ENCODE peak calls at places on chromosomes 4 and X, in nine cellular contexts. O is GM04504; M is stimulated activated naive CD4-positive, alpha-beta T cell; G is NCI-H460; L is stimulated activated naive B cell treated with anti-CD40 and anti-IgM and Interleukin-4, amounts not matched to agents 10 μg/mL and 1 μg/mL and 100 μg/mL, for 72 hours; E is ovary; J is dorsolateral prefrontal cortex; U is mucosa of gallbladder; D is aorta. H is an unnamed sample.

GRCh38 chr4:133802741-133803140 is 398.8 kb downstream of the PABPC4L start:
- DNase-seq in M (no peak), D (no peak), E (no peak), L (no peak), G (no peak), J (no peak), O (no peak), U (no peak), H (no peak)

GRCh38 chr4:99946346-99947189 is at the start of gene DNAJB14:
- DNase-seq in J (peak; percentile 45), U (peak; percentile 69), M (peak; percentile 67), E (peak; percentile 77), D (peak; percentile 87), O (peak; percentile 52), L (peak; percentile 72), G (peak; percentile 54), H (peak; percentile 80)

GRCh38 chr4:122576261-122577188 is 44.3 kb downstream of the IL21 start:
- DNase-seq in L (no peak), O (no peak), G (peak; percentile 55), D (no peak), U (no peak), M (peak; percentile 50), E (no peak), J (no peak), H (peak; percentile 42)

GRCh38 chr4:16590792-16591191 is 307.7 kb downstream of the LDB2 start:
- DNase-seq in O (no peak), G (no peak), D (no peak), J (no peak), M (no peak), U (no peak), E (no peak), L (no peak), H (no peak)

GRCh38 chr4:123848615-123849014 is 452.0 kb downstream of the SPRY1 start:
- DNase-seq in G (no peak), U (no peak), D (no peak), M (no peak), E (no peak), L (no peak), O (no peak), J (no peak), H (no peak)

GRCh38 chr4:173420324-173420752 is 21.4 kb upstream of the SCRG1 start:
- DNase-seq in G (peak; percentile 9), U (no peak), D (no peak), J (no peak), L (no peak), E (no peak), O (no peak), M (peak; percentile 1), H (no peak)

GRCh38 chr4:10346023-10346422 is 111.2 kb downstream of the ZNF518B start:
- DNase-seq in E (no peak), G (no peak), O (peak; percentile 26), M (no peak), D (no peak), J (no peak), U (no peak), L (no peak), H (no peak)

GRCh38 chr4:91734682-91735081 is 569.1 kb upstream of the GRID2 start:
- DNase-seq in L (no peak), U (no peak), J (no peak), D (no peak), O (no peak), E (no peak), G (no peak), M (no peak), H (no peak)

GRCh38 chrX:42085836-42086235 is 162.5 kb upstream of the CASK start:
- DNase-seq in E (no peak), J (no peak), M (no peak), D (no peak), G (no peak), U (peak; percentile 11), O (no peak), L (no peak), H (peak; percentile 53)

GRCh38 chr4:172802041-172802440 is 366.6 kb upstream of the GALNT7 start:
- DNase-seq in L (no peak), E (no peak), O (no peak), D (no peak), J (no peak), M (no peak), G (no peak), U (no peak), H (no peak)

GRCh38 chrX:54819201-54819600 is 11.7 kb downstream of the MAGED2 start:
- DNase-seq in J (no peak), M (no peak), E (no peak), U (no peak), L (no peak), G (no peak), D (no peak), O (no peak), H (no peak)

GRCh38 chrX:42195506-42195905 is 272.2 kb upstream of the CASK start:
- DNase-seq in L (no peak), O (no peak), J (no peak), D (no peak), U (no peak), G (no peak), M (no peak), E (no peak), H (no peak)

GRCh38 chr4:89158884-89159503 is 47.7 kb downstream of the TIGD2 start:
- DNase-seq in E (no peak), L (no peak), G (peak; percentile 66), O (no peak), M (no peak), U (no peak), D (no peak), J (no peak), H (peak; percentile 20)

GRCh38 chr4:173272987-173273386 is 61.2 kb downstream of the HMGB2 start:
- DNase-seq in O (no peak), L (no peak), M (no peak), D (no peak), G (no peak), E (no peak), J (no peak), U (no peak), H (no peak)

GRCh38 chr4:111650146-111650545 is 495.1 kb upstream of the FAM241A start:
- DNase-seq in L (no peak), M (no peak), J (no peak), D (no peak), U (no peak), E (no peak), G (no peak), O (no peak), H (no peak)

GRCh38 chr4:133095591-133095990 is 53.5 kb upstream of the PCDH10 start:
- DNase-seq in U (no peak), D (no peak), J (no peak), O (peak; percentile 8), E (no peak), L (no peak), G (no peak), M (no peak), H (no peak)

GRCh38 chrX:14802943-14803710 is 69.7 kb downstream of the FANCB start:
- DNase-seq in O (peak; percentile 24), D (no peak), U (no peak), E (no peak), J (no peak), L (no peak), M (no peak), G (no peak), H (no peak)

GRCh38 chr4:1502976-1503375 is 96.7 kb upstream of the NKX1-1 start:
- DNase-seq in M (no peak), U (no peak), E (no peak), L (no peak), D (no peak), G (no peak), J (peak; percentile 26), O (no peak), H (no peak)

GRCh38 chr4:144666539-144667175 is 20.7 kb downstream of the HHIP start:
- DNase-seq in O (peak; percentile 18), G (peak; percentile 27), M (no peak), D (no peak), E (no peak), U (no peak), J (no peak), L (no peak), H (no peak)

GRCh38 chrX:110407910-110408545 is 49.4 kb downstream of the RTL9 start:
- DNase-seq in D (no peak), M (peak; percentile 0), L (no peak), J (no peak), O (no peak), U (peak; percentile 67), G (peak; percentile 76), E (peak; percentile 34), H (peak; percentile 74)

GRCh38 chr4:80005863-80006262 is 67.2 kb downstream of the ANTXR2 start:
- DNase-seq in U (no peak), L (no peak), J (no peak), E (no peak), G (no peak), O (no peak), M (no peak), D (no peak), H (no peak)

GRCh38 chr4:139619644-139620043 is 46.0 kb upstream of the MGST2 start:
- DNase-seq in M (no peak), U (no peak), G (no peak), L (no peak), O (no peak), E (no peak), J (no peak), D (no peak), H (peak; percentile 8)

GRCh38 chr4:139599594-139600374 is 43.8 kb upstream of the SETD7 start:
- DNase-seq in E (no peak), G (peak; percentile 86), O (no peak), M (no peak), D (no peak), J (no peak), L (no peak), U (no peak), H (peak; percentile 2)

H was measured in Calu3.